ENCODE peak calls at places on chromosomes 11 and 22, in six cellular contexts. O is mesenchymal stem cell, Y is IMR-90, V is H1, Q is H9, W is trophoblast cell. K is an unnamed sample.

GRCh38 chr11:102883132-102883531 is 8.3 kb upstream of the MMP12 start:
- DNase-seq in O (no peak), Y (no peak), V (no peak), Q (no peak), W (no peak), K (no peak)

GRCh38 chr11:63502252-63502820 is 3.5 kb upstream of the LGALS12 start:
- DNase-seq in O (no peak), Y (no peak), V (no peak), Q (no peak), W (no peak), K (no peak)

GRCh38 chr11:75815345-75815983 is 454 bp downstream of the UVRAG start:
- DNase-seq in O (peak), Y (peak), V (no peak), Q (peak), W (peak), K (no peak)

GRCh38 chr11:90601261-90601660 is 378.4 kb upstream of the CHORDC1 start:
- DNase-seq in O (no peak), Y (no peak), V (no peak), Q (no peak), W (no peak), K (no peak)

GRCh38 chr11:32960553-32961164 is 55.0 kb upstream of the DEPDC7 start:
- DNase-seq in O (peak), Y (peak), V (no peak), Q (no peak), W (peak), K (peak)

GRCh38 chr11:42996742-42997307 is 315.0 kb upstream of the API5 start:
- DNase-seq in O (no peak), Y (no peak), V (no peak), Q (no peak), W (no peak), K (no peak)

GRCh38 chr22:27100789-27101188 is 443.4 kb downstream of the MIAT start:
- DNase-seq in O (peak), Y (peak), V (no peak), Q (peak), W (no peak), K (peak)

GRCh38 chr22:41022470-41023298 is 69.7 kb upstream of the EP300 start:
- DNase-seq in O (peak), Y (peak), V (peak), Q (peak), W (peak), K (peak)

GRCh38 chr22:19291218-19291579 is 320 bp downstream of the CLTCL1 start:
- DNase-seq in O (no peak), Y (no peak), V (no peak), Q (peak), W (no peak), K (no peak)

GRCh38 chr11:47375020-47375419 is 3.3 kb downstream of the SPI1 start:
- DNase-seq in O (no peak), Y (no peak), V (no peak), Q (no peak), W (no peak), K (no peak)

GRCh38 chr11:63518548-63518947 is 12.7 kb downstream of the LGALS12 start:
- DNase-seq in O (peak), Y (peak), V (no peak), Q (no peak), W (no peak), K (no peak)

GRCh38 chr22:42304021-42304790 is 33.8 kb upstream of the TCF20 start:
- DNase-seq in O (no peak), Y (no peak), V (no peak), Q (no peak), W (no peak), K (no peak)
- H2AK5ac ChIP-seq in O (no peak), Y (no peak), V (no peak), Q (no peak), W (no peak), K (peak)

GRCh38 chr11:77309401-77310085 is 8.1 kb upstream of the GDPD4 start:
- DNase-seq in O (no peak), Y (peak), V (no peak), Q (no peak), W (no peak), K (no peak)

GRCh38 chr11:77303328-77303727 is 1.8 kb upstream of the GDPD4 start:
- DNase-seq in O (no peak), Y (no peak), V (no peak), Q (no peak), W (no peak), K (no peak)

GRCh38 chr11:77312107-77312506 is 10.6 kb upstream of the GDPD4 start:
- DNase-seq in O (no peak), Y (no peak), V (no peak), Q (no peak), W (peak), K (no peak)

GRCh38 chr11:77311701-77312100 is 10.2 kb upstream of the GDPD4 start:
- DNase-seq in O (no peak), Y (no peak), V (no peak), Q (no peak), W (no peak), K (no peak)

GRCh38 chr11:77308838-77309237 is 7.4 kb upstream of the GDPD4 start:
- DNase-seq in O (no peak), Y (no peak), V (no peak), Q (no peak), W (peak), K (no peak)
- H3K27ac ChIP-seq in O (no peak), Y (no peak), V (no peak), Q (no peak), W (no peak), K (no peak)

GRCh38 chr22:29801796-29802195 is 34.6 kb downstream of the UQCR10 start:
- DNase-seq in O (no peak), Y (no peak), V (no peak), Q (no peak), W (no peak), K (no peak)
- H4K91ac ChIP-seq in O (no peak), Y (no peak), V (no peak), Q (no peak), W (peak), K (no peak)

DNA sequence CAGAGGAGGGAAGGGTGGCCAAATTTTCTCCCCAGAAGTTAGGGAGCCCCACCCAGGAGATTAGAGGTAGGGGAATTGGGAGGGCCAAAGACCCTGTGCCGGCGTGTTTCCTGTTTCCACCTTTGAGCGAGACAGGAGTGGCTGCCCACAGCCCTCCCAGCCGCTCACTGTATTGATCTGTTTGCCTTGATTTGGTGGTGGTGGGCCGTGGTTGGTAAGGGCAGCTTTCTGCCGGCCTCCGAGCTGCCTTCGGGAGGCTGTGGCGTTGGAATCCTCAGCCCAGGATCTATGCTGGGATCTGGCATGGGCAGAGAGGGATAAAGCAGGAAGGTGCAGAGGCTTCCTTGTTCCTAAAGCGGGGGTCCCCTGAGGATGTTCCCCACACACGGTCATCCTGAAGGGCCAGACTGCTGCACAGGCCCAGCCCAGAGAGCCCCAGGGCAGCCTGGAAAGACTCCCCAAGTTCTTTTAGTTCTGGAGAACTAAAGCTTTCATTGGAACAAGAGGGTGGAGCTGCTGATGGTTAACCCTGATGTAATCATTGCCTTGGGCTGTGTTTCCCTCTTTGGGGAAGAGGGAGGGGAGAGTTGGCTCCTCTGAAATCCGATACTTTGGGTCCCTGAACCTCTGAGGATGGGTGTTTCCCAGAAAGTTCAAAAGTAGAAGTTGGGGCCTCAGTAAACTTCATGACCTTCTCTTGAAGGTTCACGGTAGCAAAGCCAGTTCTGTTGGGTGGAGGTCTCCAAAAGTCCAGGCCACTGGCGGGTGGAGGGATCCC is 7.2 kb downstream of the FAM83F start:
- DNase-seq in O (no peak), Y (no peak), V (no peak), Q (no peak), W (no peak), K (no peak)
- H2AK5ac ChIP-seq in O (no peak), Y (no peak), V (no peak), Q (no peak), W (no peak), K (peak)

GRCh38 chr22:21946262-21946925 is 6.3 kb downstream of the PPM1F start:
- DNase-seq in O (no peak), Y (no peak), V (no peak), Q (no peak), W (no peak), K (no peak)

GRCh38 chr22:21943571-21944448 is 8.8 kb downstream of the PPM1F start:
- DNase-seq in O (no peak), Y (no peak), V (no peak), Q (no peak), W (no peak), K (no peak)

GRCh38 chr22:21942939-21943338 is 9.7 kb downstream of the PPM1F start:
- DNase-seq in O (no peak), Y (no peak), V (no peak), Q (no peak), W (no peak), K (no peak)

GRCh38 chr22:21947040-21948014 is 5.3 kb downstream of the PPM1F start:
- DNase-seq in O (peak), Y (peak), V (no peak), Q (peak), W (peak), K (peak)

DNA sequence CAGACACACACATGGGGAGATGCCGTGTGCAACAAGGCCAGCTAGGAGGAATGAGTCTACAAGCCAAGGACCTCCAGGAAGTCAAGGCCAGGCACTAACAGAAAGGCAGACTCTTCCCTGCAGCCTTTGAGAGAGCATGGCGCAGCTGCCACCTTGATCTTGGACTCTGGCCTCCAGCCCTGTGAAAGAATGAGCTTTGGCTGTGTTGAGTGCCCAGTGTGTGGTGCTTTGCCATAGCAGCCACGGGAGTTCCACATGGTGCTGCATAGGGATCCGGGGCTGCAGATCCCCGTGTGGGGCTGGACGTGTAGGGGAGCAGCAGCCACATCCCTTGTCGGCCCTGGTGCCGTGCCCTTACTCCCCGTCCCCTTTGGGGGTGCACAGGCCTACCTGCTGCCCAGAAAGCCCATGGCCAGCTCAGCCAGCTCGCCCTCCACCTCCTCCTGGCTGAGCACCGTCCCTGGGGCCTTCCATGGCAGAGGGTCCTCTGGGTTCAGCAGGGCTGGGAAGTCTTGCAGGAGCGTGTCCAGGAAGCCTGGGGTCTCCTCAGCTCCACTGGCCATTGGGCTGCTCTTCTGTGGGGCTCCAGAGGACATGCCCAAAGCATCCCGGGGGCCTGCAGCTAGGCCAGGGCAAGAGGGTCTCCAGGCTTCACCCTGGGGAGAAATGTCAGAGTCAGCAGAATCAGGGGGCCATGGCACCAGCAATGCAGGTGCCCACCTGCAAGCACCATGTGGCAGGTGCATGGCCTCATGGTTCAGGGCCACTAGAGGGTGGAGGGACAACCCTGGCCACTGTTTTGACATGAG is 7.0 kb downstream of the PPM1F start:
- DNase-seq in O (no peak), Y (no peak), V (no peak), Q (no peak), W (no peak), K (no peak)
- H3K27ac ChIP-seq in O (no peak), Y (no peak), V (no peak), Q (no peak), W (no peak), K (no peak)

K was measured in neuronal stem cell.